ENCODE peak calls at places on chromosomes 5 and 9, in ten cellular contexts. K is fibroblast of villous mesenchyme, G is fibroblast of pulmonary artery, N is fibroblast of mammary gland, O is AG09319, P is stomach, Q is GM20000, U is BE2C, Y is RWPE1, W is IMR-90. L is an unnamed sample.

GRCh38 chr5:55694152-55694830 is 17.8 kb downstream of the SLC38A9 start:
- DNase-seq in K (peak), G (peak), N (peak), O (no peak), P (no peak), Q (peak), U (no peak), Y (peak), W (peak), L (no peak)

GRCh38 chr5:154058055-154059038 is 19.6 kb downstream of the MFAP3 start:
- DNase-seq in K (peak), G (peak), N (peak), O (no peak), P (peak), Q (peak), U (no peak), Y (peak), W (peak), L (no peak)

GRCh38 chr9:27179245-27179870 is 70.3 kb downstream of the TEK start:
- DNase-seq in K (no peak), G (no peak), N (no peak), O (no peak), P (no peak), Q (no peak), U (no peak), Y (no peak), W (peak), L (no peak)

GRCh38 chr5:143316844-143317631 is 86.4 kb downstream of the NR3C1 start:
- DNase-seq in K (no peak), G (peak), N (no peak), O (no peak), P (no peak), Q (no peak), U (no peak), Y (no peak), W (no peak), L (no peak)

GRCh38 chr9:110116543-110116885 is 91.4 kb downstream of the C9orf152 start:
- DNase-seq in K (peak), G (peak), N (peak), O (no peak), P (no peak), Q (no peak), U (no peak), Y (peak), W (peak), L (no peak)

GRCh38 chr9:125586173-125586512 is 120.9 kb downstream of the MAPKAP1 start:
- DNase-seq in K (no peak), G (no peak), N (no peak), O (no peak), P (no peak), Q (no peak), U (no peak), Y (no peak), W (no peak), L (no peak)

GRCh38 chr9:124628741-124629140 is 121.5 kb upstream of the NR5A1 start:
- DNase-seq in K (no peak), G (no peak), N (no peak), O (no peak), P (no peak), Q (no peak), U (no peak), Y (no peak), W (no peak), L (no peak)

GRCh38 chr5:119136666-119137318 is 65.9 kb downstream of the DMXL1 start:
- DNase-seq in K (no peak), G (no peak), N (no peak), O (no peak), P (no peak), Q (no peak), U (no peak), Y (no peak), W (no peak), L (no peak)

GRCh38 chr5:40551706-40552557 is 127.8 kb upstream of the PTGER4 start:
- DNase-seq in K (peak), G (peak), N (peak), O (peak), P (no peak), Q (no peak), U (no peak), Y (peak), W (peak), L (no peak)

DNA sequence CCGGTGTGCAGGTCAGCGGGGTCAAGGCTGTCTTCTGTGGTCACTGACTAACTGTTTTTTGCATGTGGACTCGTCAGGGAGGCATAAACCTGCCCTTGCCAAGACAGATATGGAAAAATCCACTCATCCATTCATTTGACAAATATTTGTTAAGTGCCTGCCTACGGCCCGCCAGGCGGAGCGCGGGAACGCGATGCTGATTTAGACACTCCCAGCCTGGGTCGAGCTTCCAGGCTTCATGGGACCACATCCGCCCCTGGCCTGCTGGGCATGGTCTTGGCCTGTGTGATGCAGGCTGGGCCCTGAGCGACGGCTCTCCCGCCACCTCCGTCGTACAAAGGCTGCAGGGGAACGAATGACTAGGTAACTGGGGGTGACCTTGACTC is 18.1 kb downstream of the MYMK start:
- DNase-seq in K (peak), G (peak), N (peak), O (peak), P (peak), Q (no peak), U (no peak), Y (peak), W (peak), L (no peak)
- TF ChIP-seq CTCF in K (peak), G (peak), N (peak), O (peak), P (no peak), Q (no peak), U (no peak), Y (no peak), W (peak), L (no peak)

DNA sequence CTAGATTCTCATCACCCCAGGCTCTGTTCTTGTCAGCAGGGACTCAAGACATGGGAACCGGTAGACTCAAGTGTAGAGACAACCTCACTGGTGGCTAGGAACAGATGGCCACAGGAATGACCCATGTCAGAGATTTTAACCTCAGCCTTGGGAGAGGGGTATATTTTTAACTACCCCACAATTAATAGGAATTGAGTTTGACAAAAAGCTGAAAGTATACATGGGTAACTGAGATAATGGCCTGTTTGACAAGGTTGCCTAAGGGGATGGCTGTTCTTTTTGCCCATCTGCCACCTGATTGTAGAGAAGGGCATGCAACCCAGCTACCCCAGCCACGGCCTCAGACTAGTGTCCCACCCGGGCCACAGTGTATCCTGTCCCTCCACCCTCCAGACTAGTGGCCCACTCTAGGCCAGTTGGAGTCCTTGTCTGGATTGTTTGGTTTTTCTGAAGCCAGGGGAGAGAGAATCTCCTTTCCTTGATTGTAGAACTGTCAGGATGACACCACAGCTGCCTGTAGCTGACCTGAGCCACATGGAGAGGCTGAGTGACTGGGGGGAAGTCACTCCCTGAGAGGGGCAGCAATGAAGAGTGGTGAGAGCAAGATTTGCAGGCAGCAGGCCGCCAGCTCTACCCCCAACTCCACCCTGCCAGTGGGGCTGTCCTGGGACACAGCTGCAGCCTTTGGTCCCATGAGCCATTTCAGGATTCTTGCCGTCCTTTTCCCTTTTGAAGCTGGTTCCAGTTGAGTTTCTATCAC is 14.6 kb upstream of the ANGPTL2 start:
- DNase-seq in K (no peak), G (no peak), N (no peak), O (no peak), P (peak), Q (no peak), U (no peak), Y (no peak), W (no peak), L (no peak)
- TF ChIP-seq CTCF in K (no peak), G (no peak), N (no peak), O (no peak), P (no peak), Q (no peak), U (no peak), Y (no peak), W (no peak), L (no peak)

DNA sequence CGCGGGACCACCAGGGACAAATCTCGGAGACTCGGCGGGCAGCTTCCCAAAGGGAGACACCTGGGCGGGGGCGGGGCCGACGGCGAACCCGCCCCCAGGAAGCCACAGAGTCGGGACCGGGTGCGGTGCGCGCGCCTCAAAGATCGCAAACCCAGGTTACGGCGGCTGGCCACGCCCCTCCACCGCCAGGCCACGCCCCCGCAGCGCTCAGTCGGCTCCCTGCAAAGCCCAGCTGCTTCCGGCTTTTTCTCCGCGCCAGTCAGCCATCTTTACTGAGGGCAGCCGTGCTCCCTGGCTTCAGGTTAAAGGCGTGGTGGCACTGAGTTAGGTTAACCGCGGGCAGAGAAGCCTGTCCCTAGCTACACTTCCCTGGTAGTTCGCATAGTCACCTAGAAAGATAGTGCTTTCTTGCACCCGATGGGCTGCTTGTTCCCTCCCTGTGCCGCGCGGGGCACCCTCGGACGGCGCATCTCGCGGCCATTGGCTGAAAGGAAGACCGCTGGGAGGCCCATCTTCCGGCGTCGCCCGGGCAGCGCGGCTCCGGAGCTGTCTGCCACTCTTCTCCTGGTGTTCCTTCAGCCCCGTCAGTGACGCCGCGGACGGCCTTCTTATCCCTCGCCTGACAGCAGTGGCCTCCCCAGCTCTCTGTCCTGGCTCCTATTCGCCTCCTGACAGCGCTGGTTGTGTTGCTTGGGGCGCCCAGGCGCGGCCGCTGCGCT is at the start of gene TBC1D2:
- DNase-seq in K (peak), G (peak), N (peak), O (peak), P (peak), Q (peak), U (peak), Y (peak), W (peak), L (peak)
- TF ChIP-seq CTCF in K (peak), G (peak), N (peak), O (peak), P (no peak), Q (no peak), U (peak), Y (no peak), W (no peak), L (no peak)

GRCh38 chr5:136114406-136115132 is 18.1 kb upstream of the SMAD5 start:
- DNase-seq in K (no peak), G (no peak), N (no peak), O (no peak), P (no peak), Q (no peak), U (no peak), Y (no peak), W (no peak), L (no peak)

GRCh38 chr5:136115183-136115865 is 17.3 kb upstream of the SMAD5 start:
- DNase-seq in K (no peak), G (no peak), N (no peak), O (no peak), P (no peak), Q (no peak), U (no peak), Y (no peak), W (no peak), L (no peak)

GRCh38 chr5:136123236-136123768 is 9.3 kb upstream of the SMAD5 start:
- DNase-seq in K (no peak), G (no peak), N (peak), O (no peak), P (no peak), Q (no peak), U (no peak), Y (peak), W (peak), L (no peak)

DNA sequence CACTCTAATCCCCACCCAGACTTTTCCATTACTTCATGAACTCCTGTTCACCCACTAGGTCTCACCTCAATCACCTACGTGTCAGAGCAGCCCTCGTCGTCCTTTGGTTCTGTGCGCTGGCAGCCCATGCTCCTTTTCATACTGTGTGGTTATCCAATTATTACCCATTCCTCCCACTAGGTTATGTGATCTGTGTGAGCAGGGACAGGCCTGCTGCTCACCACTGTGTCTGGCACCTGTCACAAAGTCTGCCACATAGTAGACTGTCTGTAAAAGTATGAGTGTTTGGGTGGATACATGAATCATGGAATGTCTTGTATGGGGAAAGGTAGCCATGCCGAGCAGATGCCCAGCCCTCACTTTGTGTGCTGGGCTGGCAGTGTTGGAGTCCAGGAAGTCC is 12.1 kb upstream of the SMAD5 start:
- DNase-seq in K (no peak), G (no peak), N (no peak), O (no peak), P (no peak), Q (no peak), U (no peak), Y (no peak), W (no peak), L (no peak)
- TF ChIP-seq CTCF in K (no peak), G (no peak), N (no peak), O (no peak), P (no peak), Q (no peak), U (no peak), Y (no peak), W (no peak), L (no peak)

GRCh38 chr5:144335561-144335960 is 164.9 kb downstream of the KCTD16 start:
- DNase-seq in K (no peak), G (no peak), N (no peak), O (no peak), P (no peak), Q (no peak), U (no peak), Y (no peak), W (no peak), L (no peak)

GRCh38 chr5:144328980-144329379 is 158.3 kb downstream of the KCTD16 start:
- DNase-seq in K (no peak), G (no peak), N (no peak), O (no peak), P (peak), Q (no peak), U (no peak), Y (no peak), W (no peak), L (no peak)

GRCh38 chr5:144331361-144331760 is 160.7 kb downstream of the KCTD16 start:
- DNase-seq in K (no peak), G (no peak), N (no peak), O (no peak), P (no peak), Q (no peak), U (no peak), Y (no peak), W (no peak), L (no peak)

GRCh38 chr5:144333336-144333920 is 162.8 kb downstream of the KCTD16 start:
- DNase-seq in K (no peak), G (no peak), N (no peak), O (no peak), P (no peak), Q (no peak), U (no peak), Y (peak), W (peak), L (no peak)

DNA sequence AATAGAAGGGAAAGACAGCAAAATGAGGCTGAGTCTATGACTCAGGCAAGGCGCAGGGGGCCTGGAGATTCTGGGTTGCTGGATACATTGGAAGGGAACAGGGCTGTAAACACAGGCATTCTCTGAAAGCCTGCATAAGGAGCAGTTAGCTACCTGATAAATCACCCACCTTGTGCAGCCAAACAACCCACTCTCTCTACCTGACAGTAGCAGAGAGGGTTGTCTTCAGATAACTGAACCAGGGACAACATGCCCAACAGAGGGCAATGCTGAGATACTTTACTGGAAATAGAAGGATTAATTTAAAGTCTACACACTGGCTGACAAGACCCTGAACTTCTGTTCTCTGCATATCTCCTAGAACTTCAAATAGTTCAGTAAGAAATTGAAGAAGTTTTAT is 161.6 kb downstream of the KCTD16 start:
- DNase-seq in K (no peak), G (no peak), N (no peak), O (no peak), P (no peak), Q (no peak), U (no peak), Y (no peak), W (peak), L (no peak)
- TF ChIP-seq CTCF in K (peak), G (peak), N (no peak), O (peak), P (no peak), Q (no peak), U (no peak), Y (no peak), W (peak), L (no peak)

DNA sequence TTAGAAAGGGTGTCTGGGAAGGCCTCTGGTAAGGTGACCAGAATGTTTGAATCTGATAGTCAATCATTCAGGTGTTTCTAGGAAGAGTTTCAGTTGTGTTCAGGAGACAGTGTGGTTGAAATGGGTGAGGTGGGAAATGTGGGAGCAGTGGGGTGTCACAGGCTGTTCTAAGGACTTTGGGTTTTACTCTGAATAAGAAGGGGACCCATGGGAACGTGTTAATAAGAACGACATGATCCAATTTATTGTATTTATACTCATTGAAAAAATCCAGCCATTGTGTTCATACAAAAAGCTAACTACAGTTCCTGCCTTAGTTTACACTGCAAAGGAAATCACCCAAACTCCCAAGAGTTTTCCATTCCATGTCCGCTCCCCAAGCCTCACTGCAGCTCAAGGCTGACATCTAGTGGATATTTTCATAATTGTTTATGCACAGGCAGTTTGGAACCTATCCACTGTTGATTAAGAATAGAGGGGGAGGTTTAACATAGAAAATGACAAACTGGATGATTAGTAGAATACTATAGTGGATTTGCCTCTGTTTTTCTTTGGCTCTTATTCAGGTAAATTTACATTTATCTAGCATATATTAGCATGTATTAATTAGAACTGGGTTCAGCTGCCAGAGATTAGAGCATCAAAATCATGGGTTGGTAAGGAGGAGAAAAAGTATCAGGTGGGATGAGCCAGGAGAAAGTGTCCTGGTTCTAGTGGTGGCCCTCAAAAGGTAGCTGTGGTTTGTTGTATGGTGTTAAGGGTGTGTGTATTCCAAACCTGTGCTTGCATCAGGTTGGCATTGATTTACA is 17.7 kb downstream of the CAVIN4 start:
- DNase-seq in K (peak), G (peak), N (peak), O (no peak), P (no peak), Q (peak), U (peak), Y (peak), W (peak), L (no peak)
- TF ChIP-seq CTCF in K (peak), G (peak), N (peak), O (peak), P (peak), Q (peak), U (peak), Y (peak), W (peak), L (peak)

L was measured in natural killer cell.